ENCODE peak calls at places on chromosomes 7 and 10, in seven cellular contexts. One of them, this sample, is unnamed.

GRCh38 chr7:22561356-22561755 is 61.4 kb upstream of the STEAP1B start:
- DNase-seq in A549: peak; percentile 78
- DNase-seq in thyroid gland: peak; percentile 90
- DNase-seq in esophagus squamous epithelium: no peak
- DNase-seq in IMR-90: peak; percentile 100
- DNase-seq in body of pancreas: peak; percentile 86
- DNase-seq in adrenal gland: peak; percentile 76
- DNase-seq in this sample: no peak

GRCh38 chr7:2635810-2636701 is 4.3 kb downstream of the TTYH3 start:
- DNase-seq in thyroid gland: peak; percentile 69
- DNase-seq in esophagus squamous epithelium: no peak
- DNase-seq in A549: no peak
- DNase-seq in IMR-90: no peak
- DNase-seq in body of pancreas: peak; percentile 24
- DNase-seq in adrenal gland: peak; percentile 89
- DNase-seq in this sample: no peak

GRCh38 chr10:30818010-30818660 is 188.6 kb upstream of the LYZL2 start:
- DNase-seq in esophagus squamous epithelium: no peak
- DNase-seq in adrenal gland: peak; percentile 59
- DNase-seq in thyroid gland: peak; percentile 98
- DNase-seq in A549: no peak
- DNase-seq in IMR-90: peak; percentile 58
- DNase-seq in body of pancreas: peak; percentile 54
- DNase-seq in this sample: no peak

GRCh38 chr7:100865971-100866720 is 1.0 kb upstream of the TRIP6 start:
- DNase-seq in IMR-90: no peak
- DNase-seq in thyroid gland: peak; percentile 72
- DNase-seq in body of pancreas: peak; percentile 79
- DNase-seq in adrenal gland: peak; percentile 94
- DNase-seq in esophagus squamous epithelium: no peak
- DNase-seq in A549: no peak
- DNase-seq in this sample: no peak

GRCh38 chr10:125494631-125495239 is 188.2 kb downstream of the TEX36 start:
- DNase-seq in thyroid gland: no peak
- DNase-seq in adrenal gland: no peak
- DNase-seq in esophagus squamous epithelium: no peak
- DNase-seq in body of pancreas: no peak
- DNase-seq in IMR-90: no peak
- DNase-seq in A549: no peak
- DNase-seq in this sample: no peak

GRCh38 chr7:72035275-72035674 is 376.9 kb downstream of the CALN1 start:
- DNase-seq in body of pancreas: no peak
- DNase-seq in adrenal gland: no peak
- DNase-seq in esophagus squamous epithelium: no peak
- DNase-seq in IMR-90: no peak
- DNase-seq in A549: no peak
- DNase-seq in thyroid gland: no peak
- DNase-seq in this sample: no peak

GRCh38 chr7:3995187-3995586 is 686.9 kb upstream of the FOXK1 start:
- DNase-seq in adrenal gland: no peak
- DNase-seq in A549: peak; percentile 15
- DNase-seq in body of pancreas: no peak
- DNase-seq in esophagus squamous epithelium: no peak
- DNase-seq in IMR-90: no peak
- DNase-seq in thyroid gland: no peak
- DNase-seq in this sample: no peak

GRCh38 chr10:32650246-32650655 is 204.3 kb downstream of the CCDC7 start:
- DNase-seq in adrenal gland: no peak
- DNase-seq in body of pancreas: no peak
- DNase-seq in IMR-90: no peak
- DNase-seq in esophagus squamous epithelium: no peak
- DNase-seq in A549: no peak
- DNase-seq in thyroid gland: no peak
- DNase-seq in this sample: no peak

GRCh38 chr10:98134117-98134430 is 383 bp upstream of the R3HCC1L start:
- DNase-seq in esophagus squamous epithelium: no peak
- DNase-seq in thyroid gland: no peak
- DNase-seq in A549: no peak
- DNase-seq in adrenal gland: no peak
- DNase-seq in IMR-90: no peak
- DNase-seq in body of pancreas: no peak
- DNase-seq in this sample: no peak

GRCh38 chr10:30805061-30805460 is 175.5 kb upstream of the LYZL2 start:
- DNase-seq in thyroid gland: no peak
- DNase-seq in esophagus squamous epithelium: no peak
- DNase-seq in adrenal gland: no peak
- DNase-seq in A549: no peak
- DNase-seq in body of pancreas: no peak
- DNase-seq in IMR-90: no peak
- DNase-seq in this sample: no peak

GRCh38 chr10:86209726-86210125 is 156.9 kb downstream of the GRID1 start:
- DNase-seq in esophagus squamous epithelium: no peak
- DNase-seq in body of pancreas: no peak
- DNase-seq in A549: no peak
- DNase-seq in thyroid gland: no peak
- DNase-seq in IMR-90: no peak
- DNase-seq in adrenal gland: no peak
- DNase-seq in this sample: no peak

GRCh38 chr10:116974442-116975005 is 30.5 kb downstream of the SHTN1 start:
- DNase-seq in thyroid gland: no peak
- DNase-seq in adrenal gland: no peak
- DNase-seq in IMR-90: peak; percentile 95
- DNase-seq in esophagus squamous epithelium: no peak
- DNase-seq in A549: peak; percentile 45
- DNase-seq in body of pancreas: no peak
- DNase-seq in this sample: no peak

GRCh38 chr10:88505265-88505664 is 77.9 kb downstream of the RNLS start:
- DNase-seq in adrenal gland: no peak
- DNase-seq in esophagus squamous epithelium: no peak
- DNase-seq in body of pancreas: no peak
- DNase-seq in thyroid gland: no peak
- DNase-seq in A549: no peak
- DNase-seq in IMR-90: no peak
- DNase-seq in this sample: no peak

GRCh38 chr10:123809632-123810031 is 82.0 kb downstream of the CPXM2 start:
- DNase-seq in adrenal gland: no peak
- DNase-seq in body of pancreas: no peak
- DNase-seq in A549: no peak
- DNase-seq in IMR-90: no peak
- DNase-seq in esophagus squamous epithelium: no peak
- DNase-seq in thyroid gland: no peak
- DNase-seq in this sample: no peak

GRCh38 chr10:62732841-62733653 is 71.5 kb upstream of the ADO start:
- DNase-seq in A549: no peak
- DNase-seq in body of pancreas: no peak
- DNase-seq in thyroid gland: no peak
- DNase-seq in IMR-90: peak; percentile 74
- DNase-seq in esophagus squamous epithelium: no peak
- DNase-seq in adrenal gland: no peak
- DNase-seq in this sample: no peak

GRCh38 chr7:522071-522937 is 2.7 kb upstream of the PDGFA start:
- DNase-seq in A549: no peak
- DNase-seq in IMR-90: peak; percentile 32
- DNase-seq in esophagus squamous epithelium: no peak
- DNase-seq in body of pancreas: peak; percentile 86
- DNase-seq in adrenal gland: no peak
- DNase-seq in thyroid gland: peak; percentile 33
- DNase-seq in this sample: no peak

GRCh38 chr7:107169120-107170050 is 582 bp downstream of the HBP1 start:
- DNase-seq in adrenal gland: peak; percentile 99
- DNase-seq in IMR-90: peak; percentile 96
- DNase-seq in body of pancreas: peak; percentile 99
- DNase-seq in esophagus squamous epithelium: peak; percentile 59
- DNase-seq in A549: peak; percentile 96
- DNase-seq in thyroid gland: peak; percentile 99
- DNase-seq in this sample: peak; percentile 98
- TF ChIP-seq POLR2A in adrenal gland: peak; percentile 94
- TF ChIP-seq POLR2A in IMR-90: peak; percentile 71
- TF ChIP-seq POLR2A in body of pancreas: peak; percentile 50
- TF ChIP-seq POLR2A in esophagus squamous epithelium: peak; percentile 78
- TF ChIP-seq POLR2A in A549: no peak
- TF ChIP-seq POLR2A in thyroid gland: peak; percentile 83
- TF ChIP-seq POLR2A in this sample: no peak

GRCh38 chr7:116986611-116987565 is 33.6 kb downstream of the ST7 start:
- DNase-seq in IMR-90: peak; percentile 16
- DNase-seq in A549: no peak
- DNase-seq in thyroid gland: no peak
- DNase-seq in adrenal gland: no peak
- DNase-seq in esophagus squamous epithelium: no peak
- DNase-seq in body of pancreas: no peak
- DNase-seq in this sample: no peak

GRCh38 chr7:116991233-116991632 is 37.9 kb downstream of the ST7 start:
- DNase-seq in adrenal gland: no peak
- DNase-seq in esophagus squamous epithelium: no peak
- DNase-seq in body of pancreas: no peak
- DNase-seq in thyroid gland: no peak
- DNase-seq in IMR-90: no peak
- DNase-seq in A549: no peak
- DNase-seq in this sample: no peak

GRCh38 chr7:116990056-116990455 is 36.8 kb downstream of the ST7 start:
- DNase-seq in body of pancreas: no peak
- DNase-seq in adrenal gland: no peak
- DNase-seq in esophagus squamous epithelium: no peak
- DNase-seq in IMR-90: no peak
- DNase-seq in A549: no peak
- DNase-seq in thyroid gland: no peak
- DNase-seq in this sample: no peak

GRCh38 chr7:116985575-116985974 is 32.3 kb downstream of the ST7 start:
- DNase-seq in body of pancreas: no peak
- DNase-seq in thyroid gland: no peak
- DNase-seq in IMR-90: no peak
- DNase-seq in esophagus squamous epithelium: no peak
- DNase-seq in adrenal gland: no peak
- DNase-seq in A549: no peak
- DNase-seq in this sample: no peak

DNA sequence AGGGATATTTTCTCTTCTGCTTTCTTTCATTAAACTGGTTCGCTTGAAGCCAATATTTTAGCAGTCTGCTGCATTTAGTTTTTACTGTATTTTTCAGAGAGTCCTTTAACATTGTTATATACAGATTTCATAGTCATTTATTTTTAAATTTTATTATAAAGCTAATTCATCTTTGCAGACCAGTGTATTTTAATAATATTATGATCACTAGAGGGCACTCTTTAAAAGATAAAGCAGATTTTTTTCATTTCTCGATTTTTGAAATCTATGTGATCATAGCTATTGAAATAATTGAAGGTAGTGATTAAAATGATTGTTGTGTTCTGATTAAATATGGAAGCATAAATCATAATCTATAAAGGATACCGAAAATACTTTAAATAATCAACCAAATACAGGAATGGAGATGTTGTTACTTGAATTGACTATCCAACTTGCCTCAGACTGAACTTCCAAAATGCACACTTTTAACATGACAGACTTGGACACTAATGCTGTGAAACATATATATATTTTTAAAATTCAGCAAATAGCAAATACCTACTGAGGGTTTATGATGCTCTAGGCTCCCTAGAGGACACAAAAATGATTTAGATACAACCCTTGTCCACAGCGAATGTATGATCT is 35.2 kb downstream of the ST7 start:
- DNase-seq in IMR-90: no peak
- DNase-seq in esophagus squamous epithelium: no peak
- DNase-seq in body of pancreas: no peak
- DNase-seq in thyroid gland: no peak
- DNase-seq in A549: no peak
- DNase-seq in adrenal gland: no peak
- DNase-seq in this sample: no peak
- TF ChIP-seq CTCF in IMR-90: peak; percentile 50
- TF ChIP-seq CTCF in esophagus squamous epithelium: no peak
- TF ChIP-seq CTCF in body of pancreas: peak; percentile 22
- TF ChIP-seq CTCF in thyroid gland: no peak
- TF ChIP-seq CTCF in A549: peak; percentile 73
- TF ChIP-seq CTCF in adrenal gland: peak; percentile 50
- TF ChIP-seq CTCF in this sample: no peak

GRCh38 chr7:102433319-102434038 is at the start of gene ORAI2:
- DNase-seq in esophagus squamous epithelium: peak; percentile 16
- DNase-seq in adrenal gland: peak; percentile 80
- DNase-seq in thyroid gland: peak; percentile 84
- DNase-seq in IMR-90: peak; percentile 59
- DNase-seq in A549: peak; percentile 51
- DNase-seq in body of pancreas: peak; percentile 76
- DNase-seq in this sample: no peak

GRCh38 chr7:102434039-102434481 is 685 bp downstream of the ORAI2 start:
- DNase-seq in body of pancreas: no peak
- DNase-seq in IMR-90: peak; percentile 44
- DNase-seq in adrenal gland: no peak
- DNase-seq in thyroid gland: peak; percentile 39
- DNase-seq in esophagus squamous epithelium: no peak
- DNase-seq in A549: no peak
- DNase-seq in this sample: no peak

GRCh38 chr7:102431617-102432298 is 1.6 kb upstream of the ORAI2 start:
- DNase-seq in body of pancreas: peak; percentile 27
- DNase-seq in thyroid gland: peak; percentile 47
- DNase-seq in IMR-90: no peak
- DNase-seq in adrenal gland: peak; percentile 54
- DNase-seq in A549: peak; percentile 50
- DNase-seq in esophagus squamous epithelium: no peak
- DNase-seq in this sample: no peak

GRCh38 chr7:102429141-102429904 is 4.1 kb upstream of the ORAI2 start:
- DNase-seq in adrenal gland: no peak
- DNase-seq in IMR-90: no peak
- DNase-seq in body of pancreas: no peak
- DNase-seq in A549: no peak
- DNase-seq in thyroid gland: no peak
- DNase-seq in esophagus squamous epithelium: no peak
- DNase-seq in this sample: no peak

GRCh38 chr7:102432476-102433318 is 678 bp upstream of the ORAI2 start:
- DNase-seq in A549: no peak
- DNase-seq in IMR-90: no peak
- DNase-seq in thyroid gland: peak; percentile 82
- DNase-seq in esophagus squamous epithelium: no peak
- DNase-seq in adrenal gland: no peak
- DNase-seq in body of pancreas: no peak
- DNase-seq in this sample: no peak
- H3K27ac ChIP-seq in A549: peak overlapping the region; percentile 98
- H3K27ac ChIP-seq in IMR-90: peak overlapping the region; percentile 64
- H3K27ac ChIP-seq in thyroid gland: peak overlapping the region; percentile 95
- H3K27ac ChIP-seq in esophagus squamous epithelium: peak overlapping the region; percentile 76
- H3K27ac ChIP-seq in adrenal gland: peak overlapping the region; percentile 77
- H3K27ac ChIP-seq in body of pancreas: peak overlapping the region; percentile 69
- H3K27ac ChIP-seq in this sample: peak overlapping the region; percentile 84

DNA sequence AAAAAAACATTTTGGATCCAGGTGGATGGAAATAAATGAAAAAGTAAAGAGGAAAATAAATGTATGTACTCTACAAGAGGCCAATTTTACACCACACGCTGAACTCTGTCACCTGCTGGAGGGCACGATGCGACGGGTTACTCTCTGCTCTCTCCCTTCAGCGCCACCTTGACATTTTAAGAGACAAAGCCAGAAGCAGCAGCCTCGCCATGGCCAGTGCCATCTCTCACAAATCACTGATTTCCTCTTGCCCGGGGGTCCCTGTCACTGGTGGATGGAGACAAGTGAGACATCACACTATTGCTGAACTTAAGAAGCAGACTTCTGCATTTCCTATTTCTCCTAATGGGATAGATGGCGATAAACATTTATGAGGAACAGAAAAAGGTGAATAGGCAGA is 190.0 kb downstream of the ZMYND11 start:
- DNase-seq in adrenal gland: peak; percentile 10
- DNase-seq in body of pancreas: no peak
- DNase-seq in thyroid gland: no peak
- DNase-seq in esophagus squamous epithelium: no peak
- DNase-seq in IMR-90: no peak
- DNase-seq in A549: no peak
- DNase-seq in this sample: no peak
- TF ChIP-seq POLR2A in adrenal gland: no peak
- TF ChIP-seq POLR2A in body of pancreas: no peak
- TF ChIP-seq POLR2A in thyroid gland: no peak
- TF ChIP-seq POLR2A in esophagus squamous epithelium: no peak
- TF ChIP-seq POLR2A in IMR-90: no peak
- TF ChIP-seq POLR2A in A549: no peak
- TF ChIP-seq POLR2A in this sample: no peak

This sample was measured in vagina.